ENCODE peak calls at places on chromosomes 11 and 22, in seven cellular contexts. One of them, this sample, is unnamed.

GRCh38 chr11:35618497-35619029 is 303 bp downstream of the FJX1 start:
- DNase-seq in naive thymus-derived CD4-positive, alpha-beta T cell: peak; percentile 18
- DNase-seq in adrenal gland: peak; percentile 33
- DNase-seq in CD8-positive, alpha-beta memory T cell: no peak
- DNase-seq in CD8-positive, alpha-beta T cell: no peak
- DNase-seq in CD4-positive, CD25-positive, alpha-beta regulatory T cell: no peak
- DNase-seq in pancreas: peak; percentile 78
- DNase-seq in this sample: no peak

GRCh38 chr11:2651826-2652237 is 48.0 kb downstream of the KCNQ1OT1 start:
- DNase-seq in naive thymus-derived CD4-positive, alpha-beta T cell: no peak
- DNase-seq in adrenal gland: no peak
- DNase-seq in CD8-positive, alpha-beta memory T cell: no peak
- DNase-seq in CD8-positive, alpha-beta T cell: no peak
- DNase-seq in CD4-positive, CD25-positive, alpha-beta regulatory T cell: no peak
- DNase-seq in pancreas: no peak
- DNase-seq in this sample: no peak

GRCh38 chr11:20178976-20179375 is 18.7 kb upstream of the DBX1 start:
- DNase-seq in naive thymus-derived CD4-positive, alpha-beta T cell: no peak
- DNase-seq in adrenal gland: no peak
- DNase-seq in CD8-positive, alpha-beta memory T cell: no peak
- DNase-seq in CD8-positive, alpha-beta T cell: no peak
- DNase-seq in CD4-positive, CD25-positive, alpha-beta regulatory T cell: no peak
- DNase-seq in pancreas: no peak
- DNase-seq in this sample: no peak

GRCh38 chr11:71544525-71545214 is 3.5 kb upstream of the KRTAP5-9 start:
- DNase-seq in naive thymus-derived CD4-positive, alpha-beta T cell: no peak
- DNase-seq in adrenal gland: no peak
- DNase-seq in CD8-positive, alpha-beta memory T cell: no peak
- DNase-seq in CD8-positive, alpha-beta T cell: no peak
- DNase-seq in CD4-positive, CD25-positive, alpha-beta regulatory T cell: no peak
- DNase-seq in pancreas: no peak
- DNase-seq in this sample: no peak

GRCh38 chr11:92880391-92880790 is 89.1 kb upstream of the MTNR1B start:
- DNase-seq in naive thymus-derived CD4-positive, alpha-beta T cell: no peak
- DNase-seq in adrenal gland: no peak
- DNase-seq in CD8-positive, alpha-beta memory T cell: no peak
- DNase-seq in CD8-positive, alpha-beta T cell: no peak
- DNase-seq in CD4-positive, CD25-positive, alpha-beta regulatory T cell: no peak
- DNase-seq in pancreas: no peak
- DNase-seq in this sample: no peak

GRCh38 chr11:73326929-73327811 is 19.1 kb downstream of the ARHGEF17 start:
- DNase-seq in naive thymus-derived CD4-positive, alpha-beta T cell: no peak
- DNase-seq in adrenal gland: no peak
- DNase-seq in CD8-positive, alpha-beta memory T cell: no peak
- DNase-seq in CD8-positive, alpha-beta T cell: no peak
- DNase-seq in CD4-positive, CD25-positive, alpha-beta regulatory T cell: no peak
- DNase-seq in pancreas: no peak
- DNase-seq in this sample: no peak

GRCh38 chr11:121451178-121451981 is 734 bp upstream of the SORL1 start:
- DNase-seq in naive thymus-derived CD4-positive, alpha-beta T cell: peak; percentile 65
- DNase-seq in adrenal gland: no peak
- DNase-seq in CD8-positive, alpha-beta memory T cell: no peak
- DNase-seq in CD8-positive, alpha-beta T cell: no peak
- DNase-seq in CD4-positive, CD25-positive, alpha-beta regulatory T cell: peak; percentile 67
- DNase-seq in pancreas: no peak
- DNase-seq in this sample: no peak

GRCh38 chr11:16356057-16356750 is at the start of gene SOX6:
- DNase-seq in naive thymus-derived CD4-positive, alpha-beta T cell: no peak
- DNase-seq in adrenal gland: no peak
- DNase-seq in CD8-positive, alpha-beta memory T cell: no peak
- DNase-seq in CD8-positive, alpha-beta T cell: no peak
- DNase-seq in CD4-positive, CD25-positive, alpha-beta regulatory T cell: no peak
- DNase-seq in pancreas: no peak
- DNase-seq in this sample: no peak

GRCh38 chr11:46367244-46367915 is 14.1 kb upstream of the MDK start:
- DNase-seq in naive thymus-derived CD4-positive, alpha-beta T cell: peak; percentile 78
- DNase-seq in adrenal gland: peak; percentile 60
- DNase-seq in CD8-positive, alpha-beta memory T cell: peak; percentile 83
- DNase-seq in CD8-positive, alpha-beta T cell: peak; percentile 71
- DNase-seq in CD4-positive, CD25-positive, alpha-beta regulatory T cell: peak; percentile 75
- DNase-seq in pancreas: peak; percentile 89
- DNase-seq in this sample: no peak

GRCh38 chr22:25627271-25627848 is 62.9 kb downstream of the GRK3 start:
- DNase-seq in naive thymus-derived CD4-positive, alpha-beta T cell: no peak
- DNase-seq in adrenal gland: no peak
- DNase-seq in CD8-positive, alpha-beta memory T cell: no peak
- DNase-seq in CD8-positive, alpha-beta T cell: no peak
- DNase-seq in CD4-positive, CD25-positive, alpha-beta regulatory T cell: no peak
- DNase-seq in pancreas: no peak
- DNase-seq in this sample: no peak

GRCh38 chr11:10388574-10388973 is 66.5 kb upstream of the AMPD3 start:
- DNase-seq in naive thymus-derived CD4-positive, alpha-beta T cell: no peak
- DNase-seq in adrenal gland: no peak
- DNase-seq in CD8-positive, alpha-beta memory T cell: no peak
- DNase-seq in CD8-positive, alpha-beta T cell: no peak
- DNase-seq in CD4-positive, CD25-positive, alpha-beta regulatory T cell: no peak
- DNase-seq in pancreas: no peak
- DNase-seq in this sample: no peak

GRCh38 chr22:24525416-24526037 is 29.4 kb downstream of the GUCD1 start:
- DNase-seq in naive thymus-derived CD4-positive, alpha-beta T cell: peak; percentile 72
- DNase-seq in adrenal gland: peak; percentile 84
- DNase-seq in CD8-positive, alpha-beta memory T cell: peak; percentile 80
- DNase-seq in CD8-positive, alpha-beta T cell: peak; percentile 58
- DNase-seq in CD4-positive, CD25-positive, alpha-beta regulatory T cell: peak; percentile 73
- DNase-seq in pancreas: peak; percentile 82
- DNase-seq in this sample: peak; percentile 58

GRCh38 chr11:11588243-11588642 is 33.6 kb downstream of the GALNT18 start:
- DNase-seq in naive thymus-derived CD4-positive, alpha-beta T cell: no peak
- DNase-seq in adrenal gland: no peak
- DNase-seq in CD8-positive, alpha-beta memory T cell: no peak
- DNase-seq in CD8-positive, alpha-beta T cell: no peak
- DNase-seq in CD4-positive, CD25-positive, alpha-beta regulatory T cell: no peak
- DNase-seq in pancreas: no peak
- DNase-seq in this sample: no peak

GRCh38 chr11:120284272-120284671 is 40.8 kb upstream of the TLCD5 start:
- DNase-seq in naive thymus-derived CD4-positive, alpha-beta T cell: no peak
- DNase-seq in adrenal gland: no peak
- DNase-seq in CD8-positive, alpha-beta memory T cell: no peak
- DNase-seq in CD8-positive, alpha-beta T cell: no peak
- DNase-seq in CD4-positive, CD25-positive, alpha-beta regulatory T cell: no peak
- DNase-seq in pancreas: no peak
- DNase-seq in this sample: no peak

GRCh38 chr11:120281161-120281795 is 41.3 kb downstream of the POU2F3 start:
- DNase-seq in naive thymus-derived CD4-positive, alpha-beta T cell: no peak
- DNase-seq in adrenal gland: no peak
- DNase-seq in CD8-positive, alpha-beta memory T cell: no peak
- DNase-seq in CD8-positive, alpha-beta T cell: no peak
- DNase-seq in CD4-positive, CD25-positive, alpha-beta regulatory T cell: no peak
- DNase-seq in pancreas: no peak
- DNase-seq in this sample: no peak

GRCh38 chr11:120279490-120279889 is 39.5 kb downstream of the POU2F3 start:
- DNase-seq in naive thymus-derived CD4-positive, alpha-beta T cell: no peak
- DNase-seq in adrenal gland: no peak
- DNase-seq in CD8-positive, alpha-beta memory T cell: no peak
- DNase-seq in CD8-positive, alpha-beta T cell: no peak
- DNase-seq in CD4-positive, CD25-positive, alpha-beta regulatory T cell: no peak
- DNase-seq in pancreas: no peak
- DNase-seq in this sample: no peak

GRCh38 chr11:120283124-120283523 is 42.0 kb upstream of the TLCD5 start:
- DNase-seq in naive thymus-derived CD4-positive, alpha-beta T cell: no peak
- DNase-seq in adrenal gland: no peak
- DNase-seq in CD8-positive, alpha-beta memory T cell: no peak
- DNase-seq in CD8-positive, alpha-beta T cell: no peak
- DNase-seq in CD4-positive, CD25-positive, alpha-beta regulatory T cell: no peak
- DNase-seq in pancreas: no peak
- DNase-seq in this sample: no peak

DNA sequence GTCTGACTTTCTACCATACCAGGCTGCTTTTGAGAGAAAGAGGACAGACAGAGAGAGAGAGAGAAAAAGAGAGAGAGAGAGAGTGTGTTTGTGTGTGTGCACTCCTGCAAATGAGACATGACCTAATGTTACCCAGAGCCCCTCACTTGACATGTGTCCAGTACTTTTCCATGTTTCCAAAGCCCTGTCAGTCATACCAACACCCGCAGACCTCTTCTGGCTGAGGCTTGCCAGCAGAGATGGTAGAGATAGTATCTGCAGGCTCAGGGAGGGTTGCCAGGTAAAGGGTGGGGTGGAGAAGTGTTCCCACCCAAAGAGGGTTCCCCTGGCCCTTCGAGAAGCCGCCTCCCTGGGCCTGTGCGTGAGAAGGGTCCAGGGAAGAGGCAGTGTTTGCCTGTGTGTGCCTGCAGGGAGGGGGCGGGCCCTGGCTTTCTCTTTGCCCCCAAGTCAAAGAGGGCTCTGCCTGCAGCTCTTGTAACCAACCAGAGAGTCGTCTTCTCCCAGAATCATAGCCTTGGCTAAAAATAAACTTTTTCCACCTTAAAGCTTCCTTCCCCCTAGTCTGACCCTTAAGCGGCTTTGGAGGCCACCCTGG is 40.7 kb downstream of the POU2F3 start:
- DNase-seq in naive thymus-derived CD4-positive, alpha-beta T cell: no peak
- DNase-seq in adrenal gland: no peak
- DNase-seq in CD8-positive, alpha-beta memory T cell: no peak
- DNase-seq in CD8-positive, alpha-beta T cell: no peak
- DNase-seq in CD4-positive, CD25-positive, alpha-beta regulatory T cell: no peak
- DNase-seq in pancreas: no peak
- DNase-seq in this sample: no peak
- H3K27ac ChIP-seq in naive thymus-derived CD4-positive, alpha-beta T cell: no peak overlapping the region
- H3K27ac ChIP-seq in adrenal gland: no peak overlapping the region
- H3K27ac ChIP-seq in CD8-positive, alpha-beta memory T cell: no peak overlapping the region
- H3K27ac ChIP-seq in CD8-positive, alpha-beta T cell: no peak overlapping the region
- H3K27ac ChIP-seq in CD4-positive, CD25-positive, alpha-beta regulatory T cell: no peak overlapping the region
- H3K27ac ChIP-seq in pancreas: no peak overlapping the region
- H3K27ac ChIP-seq in this sample: no peak overlapping the region

DNA sequence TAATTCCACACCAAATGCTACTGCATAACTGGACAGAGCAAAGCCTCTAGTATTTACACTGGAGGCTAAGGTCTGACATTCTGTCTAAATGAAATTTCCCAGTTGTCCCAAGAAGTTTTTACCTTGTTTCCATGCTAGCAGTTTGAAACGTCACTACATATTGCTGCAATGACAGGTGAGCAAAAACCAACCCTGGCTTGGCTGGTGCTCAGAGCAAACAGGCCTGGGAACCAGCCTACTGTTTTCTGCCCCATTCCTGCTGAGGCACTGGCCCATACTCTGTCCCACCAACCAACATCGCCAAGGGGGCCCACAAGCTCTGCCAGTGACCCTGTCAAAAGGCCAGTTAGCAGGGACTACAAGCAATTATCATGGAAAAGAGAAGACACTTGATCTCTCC is 131.1 kb downstream of the MPPED2 start:
- DNase-seq in naive thymus-derived CD4-positive, alpha-beta T cell: no peak
- DNase-seq in adrenal gland: no peak
- DNase-seq in CD8-positive, alpha-beta memory T cell: no peak
- DNase-seq in CD8-positive, alpha-beta T cell: no peak
- DNase-seq in CD4-positive, CD25-positive, alpha-beta regulatory T cell: no peak
- DNase-seq in pancreas: no peak
- DNase-seq in this sample: no peak
- H3K4me1 ChIP-seq in naive thymus-derived CD4-positive, alpha-beta T cell: no peaks in the 10 kb centered on the region
- H3K4me1 ChIP-seq in adrenal gland: peaks cover 4% of the 10 kb centered on the region
- H3K4me1 ChIP-seq in CD8-positive, alpha-beta memory T cell: no peaks in the 10 kb centered on the region
- H3K4me1 ChIP-seq in CD8-positive, alpha-beta T cell: no peaks in the 10 kb centered on the region
- H3K4me1 ChIP-seq in CD4-positive, CD25-positive, alpha-beta regulatory T cell: no peaks in the 10 kb centered on the region
- H3K4me1 ChIP-seq in pancreas: no peaks in the 10 kb centered on the region
- H3K4me1 ChIP-seq in this sample: no peaks in the 10 kb centered on the region

DNA sequence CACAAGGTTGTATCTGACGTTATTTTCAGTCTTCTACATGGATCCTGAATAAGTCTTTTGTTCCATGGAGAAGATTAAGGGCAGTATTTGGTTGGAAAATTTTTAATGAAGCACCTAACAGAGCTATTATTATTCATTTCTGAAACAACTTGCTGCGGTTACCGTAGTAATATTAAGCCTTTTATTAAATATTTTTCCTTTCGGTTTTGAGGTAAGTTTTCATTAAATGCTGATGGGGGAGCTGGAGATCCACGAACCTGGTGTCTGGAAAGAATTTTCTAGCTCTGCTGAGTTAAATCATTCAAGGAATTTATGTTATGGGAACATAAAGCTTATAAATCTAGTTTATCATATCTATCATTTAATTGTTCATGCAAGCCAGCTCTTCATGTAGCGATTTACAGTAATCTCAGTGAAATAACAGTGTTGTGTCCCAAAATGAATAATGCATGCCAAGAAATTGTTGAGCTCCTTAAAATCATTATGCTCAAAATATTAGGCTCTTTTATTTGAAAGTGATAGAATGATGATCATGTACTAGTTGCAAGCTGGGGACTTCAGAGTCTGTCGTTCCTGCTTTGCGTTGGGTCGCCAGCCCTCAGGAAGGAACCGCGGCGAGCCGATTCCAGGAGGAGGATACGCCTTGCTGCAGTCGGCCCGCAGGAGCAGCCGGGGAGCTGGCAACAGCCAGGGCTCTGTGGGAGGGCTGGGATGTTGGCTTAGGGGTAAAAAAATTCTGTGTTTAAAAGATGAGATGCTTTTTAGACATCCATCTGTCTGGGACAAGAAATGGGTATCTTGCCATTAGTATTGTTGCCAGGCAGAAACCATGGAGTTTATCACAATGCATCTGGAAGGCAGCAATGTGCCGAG is 83.1 kb downstream of the TBC1D22A start:
- DNase-seq in naive thymus-derived CD4-positive, alpha-beta T cell: no peak
- DNase-seq in adrenal gland: no peak
- DNase-seq in CD8-positive, alpha-beta memory T cell: no peak
- DNase-seq in CD8-positive, alpha-beta T cell: no peak
- DNase-seq in CD4-positive, CD25-positive, alpha-beta regulatory T cell: no peak
- DNase-seq in pancreas: no peak
- DNase-seq in this sample: no peak
- H3K27ac ChIP-seq in naive thymus-derived CD4-positive, alpha-beta T cell: no peak overlapping the region
- H3K27ac ChIP-seq in adrenal gland: no peak overlapping the region
- H3K27ac ChIP-seq in CD8-positive, alpha-beta memory T cell: no peak overlapping the region
- H3K27ac ChIP-seq in CD8-positive, alpha-beta T cell: no peak overlapping the region
- H3K27ac ChIP-seq in CD4-positive, CD25-positive, alpha-beta regulatory T cell: no peak overlapping the region
- H3K27ac ChIP-seq in pancreas: no peak overlapping the region
- H3K27ac ChIP-seq in this sample: no peak overlapping the region

GRCh38 chr11:124277207-124277606 is 21.0 kb downstream of the OR8G5 start:
- DNase-seq in naive thymus-derived CD4-positive, alpha-beta T cell: no peak
- DNase-seq in adrenal gland: no peak
- DNase-seq in CD8-positive, alpha-beta memory T cell: no peak
- DNase-seq in CD8-positive, alpha-beta T cell: no peak
- DNase-seq in CD4-positive, CD25-positive, alpha-beta regulatory T cell: no peak
- DNase-seq in pancreas: no peak
- DNase-seq in this sample: no peak

GRCh38 chr11:124276081-124276480 is 19.9 kb downstream of the OR8G5 start:
- DNase-seq in naive thymus-derived CD4-positive, alpha-beta T cell: no peak
- DNase-seq in adrenal gland: no peak
- DNase-seq in CD8-positive, alpha-beta memory T cell: no peak
- DNase-seq in CD8-positive, alpha-beta T cell: no peak
- DNase-seq in CD4-positive, CD25-positive, alpha-beta regulatory T cell: no peak
- DNase-seq in pancreas: no peak
- DNase-seq in this sample: no peak

GRCh38 chr11:124277809-124278208 is 21.6 kb downstream of the OR8G5 start:
- DNase-seq in naive thymus-derived CD4-positive, alpha-beta T cell: no peak
- DNase-seq in adrenal gland: no peak
- DNase-seq in CD8-positive, alpha-beta memory T cell: no peak
- DNase-seq in CD8-positive, alpha-beta T cell: no peak
- DNase-seq in CD4-positive, CD25-positive, alpha-beta regulatory T cell: no peak
- DNase-seq in pancreas: no peak
- DNase-seq in this sample: no peak

GRCh38 chr11:124278261-124278660 is 22.1 kb downstream of the OR8G5 start:
- DNase-seq in naive thymus-derived CD4-positive, alpha-beta T cell: no peak
- DNase-seq in adrenal gland: no peak
- DNase-seq in CD8-positive, alpha-beta memory T cell: no peak
- DNase-seq in CD8-positive, alpha-beta T cell: no peak
- DNase-seq in CD4-positive, CD25-positive, alpha-beta regulatory T cell: no peak
- DNase-seq in pancreas: no peak
- DNase-seq in this sample: no peak

GRCh38 chr11:124274000-124274399 is 17.8 kb downstream of the OR8G5 start:
- DNase-seq in naive thymus-derived CD4-positive, alpha-beta T cell: no peak
- DNase-seq in adrenal gland: no peak
- DNase-seq in CD8-positive, alpha-beta memory T cell: no peak
- DNase-seq in CD8-positive, alpha-beta T cell: no peak
- DNase-seq in CD4-positive, CD25-positive, alpha-beta regulatory T cell: no peak
- DNase-seq in pancreas: no peak
- DNase-seq in this sample: no peak
- H3K4me1 ChIP-seq in naive thymus-derived CD4-positive, alpha-beta T cell: no peaks in the 10 kb centered on the region
- H3K4me1 ChIP-seq in adrenal gland: no peaks in the 10 kb centered on the region
- H3K4me1 ChIP-seq in CD8-positive, alpha-beta memory T cell: no peaks in the 10 kb centered on the region
- H3K4me1 ChIP-seq in CD8-positive, alpha-beta T cell: no peaks in the 10 kb centered on the region
- H3K4me1 ChIP-seq in CD4-positive, CD25-positive, alpha-beta regulatory T cell: no peaks in the 10 kb centered on the region
- H3K4me1 ChIP-seq in pancreas: no peaks in the 10 kb centered on the region
- H3K4me1 ChIP-seq in this sample: no peaks in the 10 kb centered on the region

This sample was measured in Panc1.